ENCODE peak calls at places on chromosomes 16 and 17, in seven cellular contexts. D is upper lobe of right lung, F is stomach, C is IMR-90, Z is breast epithelium, Q is brain microvascular endothelial cell, O is mesendoderm. R is an unnamed sample.

GRCh38 chr17:32452281-32452680 is 8.0 kb downstream of the PSMD11 start:
- DNase-seq in Q (no peak), Z (no peak), F (no peak), O (no peak), D (no peak), C (peak), R (no peak)

GRCh38 chr17:57587201-57587870 is 157.8 kb downstream of the CCDC182 start:
- DNase-seq in O (no peak), D (no peak), F (no peak), Z (no peak), C (no peak), Q (no peak), R (no peak)

GRCh38 chr17:80558046-80558445 is 13.4 kb downstream of the RPTOR start:
- DNase-seq in Z (no peak), D (no peak), O (no peak), C (no peak), Q (no peak), F (no peak), R (no peak)

GRCh38 chr16:68066763-68067162 is 18.4 kb upstream of the NFATC3 start:
- DNase-seq in Z (no peak), Q (no peak), C (no peak), F (no peak), D (no peak), O (no peak), R (no peak)

GRCh38 chr16:89602273-89602951 is 11.0 kb upstream of the DPEP1 start:
- DNase-seq in O (peak), C (peak), Z (no peak), D (no peak), Q (peak), F (no peak), R (peak)

GRCh38 chr16:57042157-57043111 is 49.9 kb upstream of the CPNE2 start:
- DNase-seq in D (no peak), O (no peak), F (no peak), Q (no peak), Z (no peak), C (peak), R (peak)

GRCh38 chr16:66740533-66740932 is 10.9 kb downstream of the DYNC1LI2 start:
- DNase-seq in O (no peak), D (no peak), F (peak), C (no peak), Q (no peak), Z (no peak), R (peak)

GRCh38 chr16:14003119-14003570 is 68.0 kb upstream of the MRTFB start:
- DNase-seq in Q (peak), F (no peak), D (peak), O (peak), Z (peak), C (peak), R (peak)

GRCh38 chr17:68592004-68592403 is 9.2 kb downstream of the FAM20A start:
- DNase-seq in O (no peak), F (no peak), C (no peak), Q (no peak), Z (no peak), D (no peak), R (no peak)

GRCh38 chr16:24838554-24839266 is 7.1 kb upstream of the SLC5A11 start:
- DNase-seq in O (no peak), D (no peak), Z (no peak), Q (peak), F (no peak), C (peak), R (peak)

GRCh38 chr16:81745704-81746558 is 33.2 kb upstream of the PLCG2 start:
- DNase-seq in D (peak), Z (peak), O (peak), C (peak), Q (peak), F (peak), R (peak)

GRCh38 chr17:78133971-78134898 is 3.7 kb downstream of the TMC8 start:
- DNase-seq in F (peak), O (peak), Q (no peak), Z (no peak), C (peak), D (peak), R (peak)

GRCh38 chr16:31874354-31875111 is 926 bp downstream of the ZNF267 start:
- DNase-seq in Q (peak), F (no peak), O (no peak), C (peak), Z (no peak), D (no peak), R (peak)

GRCh38 chr16:84548971-84549844 is 44.7 kb upstream of the MEAK7 start:
- DNase-seq in O (no peak), Z (no peak), Q (no peak), F (no peak), C (no peak), D (no peak), R (no peak)

GRCh38 chr17:28912281-28912937 is 9.5 kb upstream of the DHRS13 start:
- DNase-seq in O (no peak), F (no peak), D (no peak), Q (no peak), Z (no peak), C (no peak), R (no peak)

GRCh38 chr16:87056551-87056950 is 260.6 kb downstream of the C16orf95 start:
- DNase-seq in C (no peak), O (peak), Z (no peak), Q (no peak), D (no peak), F (no peak), R (no peak)

GRCh38 chr17:63185420-63185819 is 219.4 kb downstream of the TANC2 start:
- DNase-seq in F (no peak), Q (no peak), C (no peak), O (no peak), Z (no peak), D (no peak), R (no peak)

GRCh38 chr16:5736209-5736608 is 638.6 kb upstream of the EEF2KMT start:
- DNase-seq in O (no peak), C (no peak), Q (no peak), D (no peak), F (no peak), Z (no peak), R (no peak)

GRCh38 chr16:74738134-74738541 is 36.5 kb downstream of the FA2H start:
- DNase-seq in D (no peak), Q (no peak), Z (no peak), O (no peak), C (peak), F (peak), R (peak)

GRCh38 chr17:4849011-4849536 is 15.9 kb downstream of the MINK1 start:
- DNase-seq in Q (no peak), Z (peak), F (no peak), D (no peak), O (peak), C (no peak), R (peak)

GRCh38 chr16:20741555-20742285 is at the start of gene THUMPD1:
- DNase-seq in Z (peak), F (peak), D (peak), C (peak), Q (peak), O (peak), R (peak)

GRCh38 chr16:88970539-88971065 is 6.4 kb downstream of the CBFA2T3 start:
- DNase-seq in Z (no peak), O (no peak), Q (no peak), F (no peak), C (no peak), D (no peak), R (no peak)

GRCh38 chr16:1183235-1183907 is 30.5 kb downstream of the CACNA1H start:
- DNase-seq in Z (no peak), O (peak), C (peak), Q (peak), F (no peak), D (no peak), R (no peak)

GRCh38 chr17:17191346-17191792 is 14.8 kb downstream of the PLD6 start:
- DNase-seq in Q (peak), D (no peak), C (peak), F (no peak), Z (no peak), O (peak), R (peak)

GRCh38 chr16:20799599-20799998 is 6.7 kb downstream of the ERI2 start:
- DNase-seq in Z (no peak), D (no peak), F (no peak), Q (no peak), O (no peak), C (peak), R (peak)

GRCh38 chr16:8173111-8173644 is 417.1 kb downstream of the TMEM114 start:
- DNase-seq in Z (peak), O (peak), C (peak), D (peak), Q (peak), F (peak), R (peak)

GRCh38 chr16:15757630-15758251 is 99.1 kb downstream of the MYH11 start:
- DNase-seq in O (peak), Z (no peak), C (no peak), Q (no peak), D (no peak), F (no peak), R (no peak)

GRCh38 chr17:77916771-77917481 is 41.6 kb upstream of the TNRC6C start:
- DNase-seq in O (no peak), C (no peak), F (no peak), Z (no peak), D (no peak), Q (no peak), R (no peak)

GRCh38 chr16:27169511-27170071 is 33.7 kb upstream of the KDM8 start:
- DNase-seq in C (peak), Q (peak), D (no peak), Z (no peak), F (peak), O (peak), R (peak)

GRCh38 chr17:27226611-27227234 is 67.2 kb upstream of the WSB1 start:
- DNase-seq in O (no peak), F (no peak), D (no peak), Z (no peak), Q (peak), C (peak), R (peak)

GRCh38 chr17:6035801-6036394 is 34.3 kb upstream of the WSCD1 start:
- DNase-seq in F (no peak), Z (no peak), Q (no peak), C (no peak), O (no peak), D (no peak), R (no peak)

GRCh38 chr16:1713933-1714332 is 7.9 kb downstream of the MAPK8IP3 start:
- DNase-seq in Q (no peak), D (no peak), Z (no peak), O (peak), F (no peak), C (no peak), R (no peak)

DNA sequence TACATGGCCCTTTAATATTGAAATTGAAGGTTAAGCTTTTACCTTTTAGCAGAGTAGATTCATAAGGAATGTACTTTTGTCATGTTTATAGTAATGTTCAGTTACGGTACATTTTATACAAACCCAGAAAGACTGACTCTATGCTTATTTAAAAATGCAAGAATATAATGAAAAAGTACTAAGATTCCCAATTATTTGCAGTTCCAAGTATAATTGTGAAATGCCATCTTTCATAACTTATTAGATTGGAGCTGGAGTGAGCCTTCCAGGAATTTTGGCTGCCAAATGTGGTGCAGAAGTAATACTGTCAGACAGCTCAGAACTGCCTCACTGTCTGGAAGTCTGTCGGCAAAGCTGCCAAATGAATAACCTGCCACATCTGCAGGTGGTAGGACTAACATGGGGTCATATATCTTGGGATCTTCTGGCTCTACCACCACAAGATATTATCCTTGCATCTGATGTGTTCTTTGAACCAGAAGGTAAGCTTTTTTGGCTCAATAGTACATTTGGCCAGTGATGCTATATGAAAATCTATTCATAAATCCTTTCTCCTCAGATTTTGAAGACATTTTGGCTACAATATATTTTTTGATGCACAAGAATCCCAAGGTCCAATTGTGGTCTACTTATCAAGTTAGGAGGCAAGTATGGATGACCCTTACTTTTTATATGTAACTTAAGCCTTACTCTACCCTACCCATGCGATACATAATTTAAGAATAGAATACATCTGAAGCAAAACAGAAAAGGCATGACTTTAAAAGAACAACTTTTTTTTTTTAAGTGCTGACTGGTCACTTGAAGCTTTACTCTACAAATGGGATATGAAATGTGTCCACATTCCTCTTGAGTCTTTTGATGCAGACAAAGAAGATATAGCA is 4.2 kb downstream of the SRSF2 start:
- DNase-seq in Q (no peak), Z (no peak), C (no peak), O (no peak), D (no peak), F (no peak), R (no peak)
- H3K4me3 ChIP-seq in Q (peak), Z (no peak), C (no peak), O (no peak), D (no peak), F (no peak), R (no peak)

DNA sequence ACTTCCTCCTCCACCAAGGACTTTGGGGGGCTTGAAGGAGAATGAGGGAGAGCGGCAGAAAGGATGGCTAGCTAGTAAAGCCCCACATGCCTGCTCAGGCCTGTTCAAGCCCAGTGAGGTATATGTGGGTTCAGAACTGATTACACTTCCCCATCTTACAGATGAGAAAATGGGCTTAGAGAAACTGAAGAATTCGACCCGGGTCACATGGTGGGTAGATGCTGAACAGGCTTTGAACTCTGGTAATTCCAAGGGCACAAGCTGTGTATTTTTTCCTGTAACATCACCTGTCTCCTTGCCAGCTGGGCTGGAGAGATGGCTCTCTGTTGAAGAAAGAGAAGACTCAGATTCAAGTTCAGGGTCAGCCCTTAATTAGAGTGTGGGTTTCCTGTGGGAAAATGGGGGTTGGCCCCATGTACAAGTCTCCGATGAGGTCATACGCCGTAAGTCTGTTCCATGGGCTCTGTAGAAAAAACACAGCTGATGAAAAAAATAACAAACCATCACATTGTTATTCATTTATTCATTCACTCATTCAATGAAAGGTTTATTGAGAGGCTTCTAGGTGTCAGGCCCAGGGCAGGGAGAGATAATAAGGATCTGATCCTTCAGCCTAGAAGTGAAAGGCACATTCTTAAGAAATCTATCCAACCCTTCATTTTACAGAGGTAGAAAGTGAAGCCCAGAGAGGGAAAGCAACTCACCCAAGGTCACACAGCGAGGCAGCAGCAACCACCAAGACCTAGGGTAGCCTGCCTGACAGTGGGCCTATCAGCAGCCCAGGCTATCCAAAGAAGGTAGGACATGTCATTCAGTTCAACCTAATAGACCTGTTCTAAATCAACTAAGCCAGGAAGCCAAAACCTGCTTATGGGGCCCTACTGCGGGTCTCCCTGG is 482.8 kb downstream of the SOX9 start:
- DNase-seq in F (no peak), O (no peak), C (peak), D (no peak), Z (no peak), Q (peak), R (no peak)
- H3K4me3 ChIP-seq in F (no peak), O (no peak), C (no peak), D (no peak), Z (no peak), Q (peak), R (no peak)

GRCh38 chr17:8079291-8080207 is 8.0 kb downstream of the ALOX12B start:
- DNase-seq in Q (peak), D (peak), F (peak), O (peak), Z (no peak), C (peak), R (peak)
- H3K4me3 ChIP-seq in Q (peak), D (peak), F (peak), O (no peak), Z (peak), C (peak), R (peak)

DNA sequence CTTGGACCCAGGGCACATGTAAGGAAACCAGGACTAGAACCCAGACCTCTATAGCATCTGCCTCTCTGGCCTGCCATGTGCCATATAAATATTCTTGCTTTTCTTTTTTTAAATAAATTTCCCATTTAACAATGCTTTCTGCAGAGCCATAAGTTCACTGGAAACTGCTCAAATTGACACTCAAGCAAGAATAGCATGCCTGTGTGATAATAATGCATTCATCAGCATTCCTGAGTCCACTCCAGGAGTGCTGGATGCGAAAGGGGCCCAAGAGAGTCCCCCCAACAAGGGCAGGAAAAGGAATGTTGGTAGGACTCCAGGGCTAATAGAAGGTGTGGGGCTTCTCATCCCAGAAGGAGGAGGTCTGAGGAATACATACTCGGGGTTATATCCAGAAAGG is 78.4 kb downstream of the HLF start:
- DNase-seq in O (no peak), Q (no peak), Z (no peak), D (no peak), F (no peak), C (no peak), R (no peak)
- H3K4me3 ChIP-seq in O (no peak), Q (no peak), Z (no peak), D (no peak), F (no peak), C (no peak), R (no peak)

GRCh38 chr17:43897827-43898226 is 9.5 kb downstream of the MPP2 start:
- DNase-seq in O (no peak), Z (peak), Q (no peak), F (no peak), C (no peak), D (no peak), R (peak)

GRCh38 chr17:43900183-43900857 is 7.0 kb downstream of the MPP2 start:
- DNase-seq in O (peak), Z (peak), D (peak), C (peak), Q (peak), F (peak), R (peak)

GRCh38 chr17:43902190-43902589 is 5.1 kb downstream of the MPP2 start:
- DNase-seq in D (no peak), Q (no peak), C (no peak), Z (no peak), O (no peak), F (no peak), R (no peak)

GRCh38 chr17:43898446-43898845 is 8.9 kb downstream of the MPP2 start:
- DNase-seq in D (no peak), F (no peak), O (no peak), Q (no peak), Z (no peak), C (no peak), R (no peak)

DNA sequence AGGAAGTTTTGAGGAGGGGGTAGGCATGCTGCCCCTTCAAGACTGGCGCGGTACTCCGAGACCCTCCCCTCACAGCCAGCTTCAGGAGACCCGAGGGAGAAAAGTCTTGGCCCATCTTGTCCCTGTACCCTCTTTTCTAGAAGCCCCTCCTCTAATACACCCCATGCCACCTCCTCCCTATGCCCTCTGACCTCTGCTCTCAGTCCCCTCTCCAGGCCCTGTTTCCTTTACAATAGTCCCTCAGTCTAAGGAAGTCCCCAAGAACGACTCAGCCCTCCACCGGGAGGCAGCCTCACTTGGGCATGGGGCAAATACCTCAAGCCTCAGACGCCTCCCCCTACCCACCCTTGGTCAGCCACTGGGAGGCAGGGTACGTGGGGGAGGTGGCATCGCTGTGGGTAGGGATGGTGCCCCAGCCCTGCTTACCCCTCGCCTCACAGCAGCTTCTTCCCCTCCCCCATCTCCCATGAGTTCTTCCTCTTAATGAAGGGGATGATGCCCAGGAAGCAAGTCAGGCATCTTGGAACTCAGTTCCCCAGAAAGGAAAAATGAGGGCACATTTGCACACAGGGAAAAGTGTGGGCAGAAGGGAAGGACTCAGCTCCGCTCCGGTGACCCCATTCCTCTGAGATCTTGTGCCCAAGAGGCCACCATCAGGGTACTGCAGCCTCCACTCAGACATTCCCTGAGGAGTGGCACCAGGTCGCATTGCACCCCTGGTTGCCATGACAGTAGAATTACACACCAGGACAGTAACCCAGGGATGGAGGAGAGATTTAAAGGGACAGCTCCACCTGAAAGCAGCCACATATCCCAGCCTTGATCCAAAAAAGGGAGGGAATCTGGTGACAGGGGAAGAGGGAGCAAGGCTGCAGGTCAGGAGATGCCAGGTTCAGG is 6.2 kb downstream of the MPP2 start:
- DNase-seq in C (no peak), O (peak), Z (no peak), D (no peak), Q (no peak), F (no peak), R (no peak)
- H3K4me3 ChIP-seq in C (peak), O (peak), Z (peak), D (peak), Q (peak), F (peak), R (no peak)

R was measured in bronchial epithelial cell.